ENCODE peak calls at places on chromosomes 7 and 10, in six cellular contexts. One of them, this sample, is unnamed.
A peak's percentile ranks its signal among the peaks of the same experiment; 100 is the strongest.

GRCh38 chr7:91784469-91784868 is 96.0 kb downstream of the MTERF1 start:
- DNase-seq in activated naive CD8-positive, alpha-beta T cell treated with anti-CD3 and anti-CD28 coated beads, Interleukin-2, amount 50 U/mL, for 24 hours: no peak
- DNase-seq in IMR-90: peak; percentile 61
- DNase-seq in stimulated activated effector memory CD8-positive, alpha-beta T cell treated with anti-CD3 and anti-CD28 coated beads, Interleukin-12 subunit alpha, Interleukin-12 subunit beta, amount 100 ng/mL, for 72 hours: no peak
- DNase-seq in GM12865: peak; percentile 3
- DNase-seq in fibroblast of mammary gland: peak; percentile 79
- DNase-seq in this sample: peak; percentile 2

GRCh38 chr7:76191783-76192240 is 9.9 kb upstream of the SRRM3 start:
- DNase-seq in activated naive CD8-positive, alpha-beta T cell treated with anti-CD3 and anti-CD28 coated beads, Interleukin-2, amount 50 U/mL, for 24 hours: no peak
- DNase-seq in IMR-90: peak; percentile 49
- DNase-seq in stimulated activated effector memory CD8-positive, alpha-beta T cell treated with anti-CD3 and anti-CD28 coated beads, Interleukin-12 subunit alpha, Interleukin-12 subunit beta, amount 100 ng/mL, for 72 hours: no peak
- DNase-seq in GM12865: peak; percentile 26
- DNase-seq in fibroblast of mammary gland: peak; percentile 53
- DNase-seq in this sample: no peak

GRCh38 chr10:97542169-97543024 is 30.2 kb upstream of the ANKRD2 start:
- DNase-seq in activated naive CD8-positive, alpha-beta T cell treated with anti-CD3 and anti-CD28 coated beads, Interleukin-2, amount 50 U/mL, for 24 hours: peak; percentile 55
- DNase-seq in IMR-90: peak; percentile 97
- DNase-seq in stimulated activated effector memory CD8-positive, alpha-beta T cell treated with anti-CD3 and anti-CD28 coated beads, Interleukin-12 subunit alpha, Interleukin-12 subunit beta, amount 100 ng/mL, for 72 hours: peak; percentile 10
- DNase-seq in GM12865: no peak
- DNase-seq in fibroblast of mammary gland: peak; percentile 98
- DNase-seq in this sample: no peak

GRCh38 chr7:128830231-128831177 is at the start of gene FLNC:
- DNase-seq in activated naive CD8-positive, alpha-beta T cell treated with anti-CD3 and anti-CD28 coated beads, Interleukin-2, amount 50 U/mL, for 24 hours: peak; percentile 30
- DNase-seq in IMR-90: peak; percentile 71
- DNase-seq in stimulated activated effector memory CD8-positive, alpha-beta T cell treated with anti-CD3 and anti-CD28 coated beads, Interleukin-12 subunit alpha, Interleukin-12 subunit beta, amount 100 ng/mL, for 72 hours: no peak
- DNase-seq in GM12865: no peak
- DNase-seq in fibroblast of mammary gland: peak; percentile 42
- DNase-seq in this sample: no peak

GRCh38 chr10:112376578-112376855 is 2.6 kb downstream of the ACSL5 start:
- DNase-seq in activated naive CD8-positive, alpha-beta T cell treated with anti-CD3 and anti-CD28 coated beads, Interleukin-2, amount 50 U/mL, for 24 hours: no peak
- DNase-seq in IMR-90: no peak
- DNase-seq in stimulated activated effector memory CD8-positive, alpha-beta T cell treated with anti-CD3 and anti-CD28 coated beads, Interleukin-12 subunit alpha, Interleukin-12 subunit beta, amount 100 ng/mL, for 72 hours: peak; percentile 12
- DNase-seq in GM12865: peak; percentile 33
- DNase-seq in fibroblast of mammary gland: no peak
- DNase-seq in this sample: no peak

GRCh38 chr7:34158754-34159153 is 253.4 kb downstream of the BMPER start:
- DNase-seq in activated naive CD8-positive, alpha-beta T cell treated with anti-CD3 and anti-CD28 coated beads, Interleukin-2, amount 50 U/mL, for 24 hours: no peak
- DNase-seq in IMR-90: peak; percentile 15
- DNase-seq in stimulated activated effector memory CD8-positive, alpha-beta T cell treated with anti-CD3 and anti-CD28 coated beads, Interleukin-12 subunit alpha, Interleukin-12 subunit beta, amount 100 ng/mL, for 72 hours: no peak
- DNase-seq in GM12865: no peak
- DNase-seq in fibroblast of mammary gland: no peak
- DNase-seq in this sample: no peak

GRCh38 chr10:33509231-33509871 is 174.9 kb upstream of the NRP1 start:
- DNase-seq in activated naive CD8-positive, alpha-beta T cell treated with anti-CD3 and anti-CD28 coated beads, Interleukin-2, amount 50 U/mL, for 24 hours: peak; percentile 20
- DNase-seq in IMR-90: peak; percentile 84
- DNase-seq in stimulated activated effector memory CD8-positive, alpha-beta T cell treated with anti-CD3 and anti-CD28 coated beads, Interleukin-12 subunit alpha, Interleukin-12 subunit beta, amount 100 ng/mL, for 72 hours: no peak
- DNase-seq in GM12865: peak; percentile 81
- DNase-seq in fibroblast of mammary gland: peak; percentile 84
- DNase-seq in this sample: no peak

GRCh38 chr7:46716926-46717325 is 795.9 kb upstream of the IGFBP3 start:
- DNase-seq in activated naive CD8-positive, alpha-beta T cell treated with anti-CD3 and anti-CD28 coated beads, Interleukin-2, amount 50 U/mL, for 24 hours: no peak
- DNase-seq in IMR-90: no peak
- DNase-seq in stimulated activated effector memory CD8-positive, alpha-beta T cell treated with anti-CD3 and anti-CD28 coated beads, Interleukin-12 subunit alpha, Interleukin-12 subunit beta, amount 100 ng/mL, for 72 hours: no peak
- DNase-seq in GM12865: no peak
- DNase-seq in fibroblast of mammary gland: no peak
- DNase-seq in this sample: no peak

GRCh38 chr7:97270280-97270679 is 152.8 kb downstream of the SDHAF3 start:
- DNase-seq in activated naive CD8-positive, alpha-beta T cell treated with anti-CD3 and anti-CD28 coated beads, Interleukin-2, amount 50 U/mL, for 24 hours: no peak
- DNase-seq in IMR-90: no peak
- DNase-seq in stimulated activated effector memory CD8-positive, alpha-beta T cell treated with anti-CD3 and anti-CD28 coated beads, Interleukin-12 subunit alpha, Interleukin-12 subunit beta, amount 100 ng/mL, for 72 hours: no peak
- DNase-seq in GM12865: no peak
- DNase-seq in fibroblast of mammary gland: peak; percentile 42
- DNase-seq in this sample: no peak

GRCh38 chr10:131961777-131962450 is 19.8 kb downstream of the BNIP3 start:
- DNase-seq in activated naive CD8-positive, alpha-beta T cell treated with anti-CD3 and anti-CD28 coated beads, Interleukin-2, amount 50 U/mL, for 24 hours: no peak
- DNase-seq in IMR-90: no peak
- DNase-seq in stimulated activated effector memory CD8-positive, alpha-beta T cell treated with anti-CD3 and anti-CD28 coated beads, Interleukin-12 subunit alpha, Interleukin-12 subunit beta, amount 100 ng/mL, for 72 hours: no peak
- DNase-seq in GM12865: no peak
- DNase-seq in fibroblast of mammary gland: peak; percentile 24
- DNase-seq in this sample: no peak

GRCh38 chr7:9889557-9889956 is 1084.1 kb upstream of the PHF14 start:
- DNase-seq in activated naive CD8-positive, alpha-beta T cell treated with anti-CD3 and anti-CD28 coated beads, Interleukin-2, amount 50 U/mL, for 24 hours: no peak
- DNase-seq in IMR-90: no peak
- DNase-seq in stimulated activated effector memory CD8-positive, alpha-beta T cell treated with anti-CD3 and anti-CD28 coated beads, Interleukin-12 subunit alpha, Interleukin-12 subunit beta, amount 100 ng/mL, for 72 hours: no peak
- DNase-seq in GM12865: no peak
- DNase-seq in fibroblast of mammary gland: no peak
- DNase-seq in this sample: no peak

GRCh38 chr7:69871886-69872592 is 273.8 kb downstream of the AUTS2 start:
- DNase-seq in activated naive CD8-positive, alpha-beta T cell treated with anti-CD3 and anti-CD28 coated beads, Interleukin-2, amount 50 U/mL, for 24 hours: no peak
- DNase-seq in IMR-90: no peak
- DNase-seq in stimulated activated effector memory CD8-positive, alpha-beta T cell treated with anti-CD3 and anti-CD28 coated beads, Interleukin-12 subunit alpha, Interleukin-12 subunit beta, amount 100 ng/mL, for 72 hours: no peak
- DNase-seq in GM12865: no peak
- DNase-seq in fibroblast of mammary gland: no peak
- DNase-seq in this sample: no peak

GRCh38 chr7:159093351-159093971 is 51.2 kb downstream of the VIPR2 start:
- DNase-seq in activated naive CD8-positive, alpha-beta T cell treated with anti-CD3 and anti-CD28 coated beads, Interleukin-2, amount 50 U/mL, for 24 hours: no peak
- DNase-seq in IMR-90: no peak
- DNase-seq in stimulated activated effector memory CD8-positive, alpha-beta T cell treated with anti-CD3 and anti-CD28 coated beads, Interleukin-12 subunit alpha, Interleukin-12 subunit beta, amount 100 ng/mL, for 72 hours: no peak
- DNase-seq in GM12865: no peak
- DNase-seq in fibroblast of mammary gland: no peak
- DNase-seq in this sample: no peak

GRCh38 chr7:24922099-24922773 is 57.7 kb downstream of the OSBPL3 start:
- DNase-seq in activated naive CD8-positive, alpha-beta T cell treated with anti-CD3 and anti-CD28 coated beads, Interleukin-2, amount 50 U/mL, for 24 hours: no peak
- DNase-seq in IMR-90: no peak
- DNase-seq in stimulated activated effector memory CD8-positive, alpha-beta T cell treated with anti-CD3 and anti-CD28 coated beads, Interleukin-12 subunit alpha, Interleukin-12 subunit beta, amount 100 ng/mL, for 72 hours: no peak
- DNase-seq in GM12865: no peak
- DNase-seq in fibroblast of mammary gland: peak; percentile 85
- DNase-seq in this sample: no peak

GRCh38 chr7:149126662-149127321 is 668 bp upstream of the ZNF425 start:
- DNase-seq in activated naive CD8-positive, alpha-beta T cell treated with anti-CD3 and anti-CD28 coated beads, Interleukin-2, amount 50 U/mL, for 24 hours: peak; percentile 72
- DNase-seq in IMR-90: peak; percentile 7
- DNase-seq in stimulated activated effector memory CD8-positive, alpha-beta T cell treated with anti-CD3 and anti-CD28 coated beads, Interleukin-12 subunit alpha, Interleukin-12 subunit beta, amount 100 ng/mL, for 72 hours: peak; percentile 64
- DNase-seq in GM12865: peak; percentile 81
- DNase-seq in fibroblast of mammary gland: no peak
- DNase-seq in this sample: peak; percentile 45

GRCh38 chr7:2038876-2039728 is 193.6 kb downstream of the MAD1L1 start:
- DNase-seq in activated naive CD8-positive, alpha-beta T cell treated with anti-CD3 and anti-CD28 coated beads, Interleukin-2, amount 50 U/mL, for 24 hours: no peak
- DNase-seq in IMR-90: no peak
- DNase-seq in stimulated activated effector memory CD8-positive, alpha-beta T cell treated with anti-CD3 and anti-CD28 coated beads, Interleukin-12 subunit alpha, Interleukin-12 subunit beta, amount 100 ng/mL, for 72 hours: no peak
- DNase-seq in GM12865: peak; percentile 36
- DNase-seq in fibroblast of mammary gland: no peak
- DNase-seq in this sample: peak; percentile 49

GRCh38 chr10:119235381-119235780 is 28.0 kb downstream of the GRK5 start:
- DNase-seq in activated naive CD8-positive, alpha-beta T cell treated with anti-CD3 and anti-CD28 coated beads, Interleukin-2, amount 50 U/mL, for 24 hours: no peak
- DNase-seq in IMR-90: peak; percentile 44
- DNase-seq in stimulated activated effector memory CD8-positive, alpha-beta T cell treated with anti-CD3 and anti-CD28 coated beads, Interleukin-12 subunit alpha, Interleukin-12 subunit beta, amount 100 ng/mL, for 72 hours: no peak
- DNase-seq in GM12865: no peak
- DNase-seq in fibroblast of mammary gland: peak; percentile 59
- DNase-seq in this sample: no peak

GRCh38 chr7:68309806-68310205 is 1288.5 kb upstream of the AUTS2 start:
- DNase-seq in activated naive CD8-positive, alpha-beta T cell treated with anti-CD3 and anti-CD28 coated beads, Interleukin-2, amount 50 U/mL, for 24 hours: no peak
- DNase-seq in IMR-90: no peak
- DNase-seq in stimulated activated effector memory CD8-positive, alpha-beta T cell treated with anti-CD3 and anti-CD28 coated beads, Interleukin-12 subunit alpha, Interleukin-12 subunit beta, amount 100 ng/mL, for 72 hours: no peak
- DNase-seq in GM12865: no peak
- DNase-seq in fibroblast of mammary gland: no peak
- DNase-seq in this sample: no peak

This sample was measured in CD4-positive, CD25-positive, alpha-beta regulatory T cell.